ENCODE peak calls at places on chromosome 14, in ten cellular contexts. U is upper lobe of left lung; A is stimulated activated CD4-positive, alpha-beta T cell treated with anti-CD3 and anti-CD28 coated beads, Interleukin-2, amount 100 ng/mL, for 24 hours; Y is activated T-cell treated with anti-CD3 and anti-CD28 coated beads for 1 hour; L is nucleus accumbens; B is memory B cell; E is NB4; G is retinal pigment epithelial cell; F is mesothelial cell of epicardium; K is GM19239. D is an unnamed sample.

GRCh38 chr14:77140937-77141591 is 527 bp downstream of the ZDHHC22 start:
- DNase-seq in Y (no peak), E (no peak), B (peak), L (no peak), A (peak), G (no peak), U (no peak), F (peak), K (no peak), D (no peak)

GRCh38 chr14:60640859-60641721 is 8.2 kb downstream of the SIX1 start:
- DNase-seq in U (no peak), F (no peak), L (no peak), K (no peak), A (no peak), G (no peak), B (no peak), Y (no peak), E (no peak), D (no peak)

GRCh38 chr14:93160353-93160801 is 24.3 kb downstream of the MOAP1 start:
- DNase-seq in L (no peak), U (no peak), F (no peak), K (no peak), Y (no peak), E (peak), B (no peak), G (no peak), A (no peak), D (peak)

GRCh38 chr14:91899777-91900176 is 32.4 kb upstream of the TC2N start:
- DNase-seq in E (no peak), G (no peak), L (no peak), K (no peak), U (no peak), F (no peak), A (no peak), Y (no peak), B (no peak), D (no peak)

GRCh38 chr14:58430156-58430555 is 2.6 kb downstream of the KIAA0586 start:
- DNase-seq in L (no peak), B (no peak), A (no peak), Y (no peak), G (no peak), E (peak), U (no peak), F (no peak), K (no peak), D (no peak)

GRCh38 chr14:50156111-50156510 is 39.7 kb upstream of the VCPKMT start:
- DNase-seq in A (no peak), B (no peak), F (no peak), Y (no peak), K (no peak), L (no peak), G (no peak), E (no peak), U (no peak), D (no peak)

GRCh38 chr14:68918612-68919011 is 60.5 kb downstream of the ACTN1 start:
- DNase-seq in U (no peak), B (no peak), Y (no peak), K (no peak), A (no peak), F (no peak), G (no peak), E (no peak), L (no peak), D (no peak)

GRCh38 chr14:104821229-104821945 is 20.5 kb downstream of the ZBTB42 start:
- DNase-seq in G (no peak), F (no peak), U (no peak), K (no peak), Y (no peak), A (no peak), L (no peak), B (no peak), E (no peak), D (peak)

GRCh38 chr14:104598461-104599273 is 5.9 kb downstream of the TMEM179 start:
- DNase-seq in E (no peak), K (no peak), Y (no peak), U (no peak), G (no peak), L (no peak), A (no peak), F (no peak), B (no peak), D (no peak)

GRCh38 chr14:89921346-89921745 is 33.2 kb downstream of the EFCAB11 start:
- DNase-seq in U (no peak), L (no peak), G (no peak), K (no peak), Y (no peak), A (no peak), F (no peak), B (no peak), E (no peak), D (no peak)

GRCh38 chr14:48274826-48275225 is 599.4 kb upstream of the MDGA2 start:
- DNase-seq in B (no peak), Y (no peak), G (no peak), A (no peak), E (no peak), F (no peak), L (no peak), K (no peak), U (no peak), D (no peak)

GRCh38 chr14:67429651-67430205 is 17.8 kb upstream of the PLEK2 start:
- DNase-seq in A (no peak), B (no peak), G (no peak), F (no peak), E (no peak), L (no peak), Y (no peak), U (no peak), K (no peak), D (no peak)

GRCh38 chr14:64947710-64948611 is 5.4 kb upstream of the GPX2 start:
- DNase-seq in G (no peak), L (no peak), U (no peak), F (no peak), B (no peak), E (no peak), Y (no peak), A (no peak), K (no peak), D (peak)

GRCh38 chr14:76844223-76844622 is 18.0 kb downstream of the LRRC74A start:
- DNase-seq in G (no peak), K (no peak), A (peak), F (no peak), Y (peak), L (no peak), B (no peak), E (peak), U (peak), D (peak)

GRCh38 chr14:91693342-91693741 is 38.5 kb downstream of the CATSPERB start:
- DNase-seq in U (peak), L (no peak), G (no peak), B (no peak), A (no peak), F (no peak), E (no peak), K (no peak), Y (no peak), D (no peak)

GRCh38 chr14:63952933-63953437 is 100.2 kb downstream of the SYNE2 start:
- DNase-seq in U (no peak), E (no peak), Y (no peak), L (no peak), A (no peak), K (no peak), B (no peak), G (no peak), F (no peak), D (no peak)

GRCh38 chr14:100317897-100318808 is 5.0 kb upstream of the SLC25A47 start:
- DNase-seq in L (peak), G (no peak), A (peak), B (peak), E (peak), Y (peak), F (no peak), K (peak), U (peak), D (peak)

GRCh38 chr14:31763041-31763440 is 201.8 kb downstream of the NUBPL start:
- DNase-seq in A (no peak), U (no peak), Y (no peak), E (no peak), K (no peak), L (no peak), G (no peak), F (no peak), B (no peak), D (no peak)